ENCODE peak calls at places on chromosomes 4 and X, in six cellular contexts. Y is stimulated activated CD4-positive, alpha-beta T cell treated with anti-CD3 and anti-CD28 coated beads, Interleukin-15, amount 100 ng/mL, for 1 hour; T is right lobe of liver; C is Caki2; O is T-helper 9 cell; H is H7. P is an unnamed sample.
A peak's percentile ranks its signal among the peaks of the same experiment; 100 is the strongest.

GRCh38 chrX:20796450-20796849 is 529.7 kb upstream of the RPS6KA3 start:
- DNase-seq in H (no peak), T (no peak), C (no peak), O (no peak), Y (no peak), P (no peak)

GRCh38 chrX:6311540-6311939 is 82.9 kb upstream of the NLGN4X start:
- DNase-seq in O (no peak), T (no peak), C (no peak), H (no peak), Y (no peak), P (no peak)

GRCh38 chrX:125628435-125628834 is 308.8 kb downstream of the TEX13C start:
- DNase-seq in C (no peak), H (peak; percentile 23), O (no peak), T (no peak), Y (no peak), P (no peak)

GRCh38 chr4:153603258-153603657 is 80.8 kb upstream of the TLR2 start:
- DNase-seq in T (no peak), Y (no peak), H (no peak), O (no peak), C (no peak), P (no peak)

GRCh38 chrX:108380222-108380621 is 58.0 kb downstream of the COL4A6 start:
- DNase-seq in C (no peak), Y (no peak), H (no peak), O (no peak), T (no peak), P (no peak)

GRCh38 chrX:17580529-17581155 is 156.7 kb upstream of the SCML1 start:
- DNase-seq in O (no peak), Y (no peak), T (no peak), C (peak; percentile 76), H (no peak), P (peak; percentile 80)

GRCh38 chrX:55026143-55026542 is 4.6 kb downstream of the ALAS2 start:
- DNase-seq in C (no peak), H (no peak), Y (no peak), O (no peak), T (no peak), P (peak; percentile 43)

GRCh38 chrX:120477453-120477852 is 8.4 kb upstream of the LAMP2 start:
- DNase-seq in H (no peak), Y (no peak), C (peak; percentile 86), O (no peak), T (no peak), P (no peak)

GRCh38 chrX:8879750-8880149 is 78.6 kb upstream of the FAM9A start:
- DNase-seq in Y (no peak), H (peak; percentile 63), T (no peak), C (no peak), O (peak; percentile 7), P (no peak)

GRCh38 chr4:17941731-17942130 is 79.8 kb downstream of the LCORL start:
- DNase-seq in C (no peak), T (no peak), Y (no peak), H (no peak), O (no peak), P (no peak)

GRCh38 chrX:12950851-12951589 is 23.9 kb upstream of the TMSB4X start:
- DNase-seq in Y (peak; percentile 53), T (peak; percentile 42), H (peak; percentile 81), O (peak; percentile 52), C (no peak), P (no peak)

GRCh38 chrX:131895002-131895401 is 128.1 kb upstream of the STK26 start:
- DNase-seq in Y (no peak), C (no peak), H (no peak), O (no peak), T (no peak), P (no peak)

GRCh38 chr4:145805490-145805889 is 125.5 kb downstream of the C4orf51 start:
- DNase-seq in C (peak; percentile 61), H (no peak), Y (no peak), T (peak; percentile 35), O (no peak), P (no peak)

GRCh38 chr4:37990731-37991130 is 30.5 kb downstream of the PTTG2 start:
- DNase-seq in H (no peak), O (no peak), T (no peak), C (no peak), Y (no peak), P (no peak)

GRCh38 chrX:65758505-65758904 is 91.1 kb downstream of the MSN start:
- DNase-seq in O (no peak), Y (no peak), T (no peak), H (no peak), C (no peak), P (no peak)

GRCh38 chrX:69124108-69124507 is 41.1 kb downstream of the PJA1 start:
- DNase-seq in Y (no peak), C (no peak), H (no peak), T (no peak), O (no peak), P (no peak)

GRCh38 chrX:28586291-28586690 is 955 bp upstream of the IL1RAPL1 start:
- DNase-seq in H (peak; percentile 30), C (no peak), T (no peak), Y (no peak), O (no peak), P (no peak)

GRCh38 chrX:31266172-31267076 is 194.6 kb upstream of the FTHL17 start:
- DNase-seq in H (peak; percentile 93), C (peak; percentile 42), T (peak; percentile 72), O (no peak), Y (no peak), P (no peak)

GRCh38 chrX:70234355-70234754 is at the start of gene AWAT1:
- DNase-seq in O (no peak), T (no peak), C (no peak), H (no peak), Y (no peak), P (no peak)

GRCh38 chr4:25861951-25862410 is 807 bp downstream of the SEL1L3 start:
- DNase-seq in Y (no peak), C (peak; percentile 33), T (peak; percentile 37), O (no peak), H (peak; percentile 79), P (no peak)

GRCh38 chr4:169225058-169225751 is 45.6 kb downstream of the SH3RF1 start:
- DNase-seq in C (peak; percentile 84), H (no peak), T (no peak), Y (no peak), O (no peak), P (peak; percentile 87)

P was measured in fibroblast of gingiva.